ENCODE peak calls at places on chromosome X, in ten cellular contexts. One of them, this sample, is unnamed.

GRCh38 chrX:47198026-47198686 is 4.5 kb downstream of the UBA1 start:
- DNase-seq in NCI-H1105: no peak
- DNase-seq in AG08396: no peak
- DNase-seq in gastrocnemius medialis: no peak
- DNase-seq in hippocampal formation: no peak
- DNase-seq in CD8-positive, alpha-beta memory T cell: no peak
- DNase-seq in substantia nigra: no peak
- DNase-seq in AG10803: peak
- DNase-seq in nephron progenitor cell: no peak
- DNase-seq in stimulated activated CD4-positive, alpha-beta T cell treated with anti-CD3 and anti-CD28 coated beads, Interleukin-1b, Interleukin-23, amount 100 ng/mL, for 24 hours: no peak
- DNase-seq in this sample: no peak

GRCh38 chrX:32281853-32282252 is 929.5 kb downstream of the DMD start:
- DNase-seq in NCI-H1105: no peak
- DNase-seq in AG08396: no peak
- DNase-seq in gastrocnemius medialis: no peak
- DNase-seq in hippocampal formation: no peak
- DNase-seq in CD8-positive, alpha-beta memory T cell: no peak
- DNase-seq in substantia nigra: no peak
- DNase-seq in AG10803: no peak
- DNase-seq in nephron progenitor cell: no peak
- DNase-seq in stimulated activated CD4-positive, alpha-beta T cell treated with anti-CD3 and anti-CD28 coated beads, Interleukin-1b, Interleukin-23, amount 100 ng/mL, for 24 hours: no peak
- DNase-seq in this sample: no peak

GRCh38 chrX:153884136-153885076 is 1.6 kb downstream of the L1CAM start:
- DNase-seq in NCI-H1105: peak
- DNase-seq in AG08396: no peak
- DNase-seq in gastrocnemius medialis: no peak
- DNase-seq in hippocampal formation: no peak
- DNase-seq in CD8-positive, alpha-beta memory T cell: no peak
- DNase-seq in substantia nigra: no peak
- DNase-seq in AG10803: no peak
- DNase-seq in nephron progenitor cell: no peak
- DNase-seq in stimulated activated CD4-positive, alpha-beta T cell treated with anti-CD3 and anti-CD28 coated beads, Interleukin-1b, Interleukin-23, amount 100 ng/mL, for 24 hours: no peak
- DNase-seq in this sample: no peak

GRCh38 chrX:115337735-115338134 is 48.2 kb downstream of the LUZP4 start:
- DNase-seq in NCI-H1105: no peak
- DNase-seq in AG08396: peak
- DNase-seq in gastrocnemius medialis: no peak
- DNase-seq in hippocampal formation: no peak
- DNase-seq in CD8-positive, alpha-beta memory T cell: no peak
- DNase-seq in substantia nigra: no peak
- DNase-seq in AG10803: peak
- DNase-seq in nephron progenitor cell: no peak
- DNase-seq in stimulated activated CD4-positive, alpha-beta T cell treated with anti-CD3 and anti-CD28 coated beads, Interleukin-1b, Interleukin-23, amount 100 ng/mL, for 24 hours: no peak
- DNase-seq in this sample: no peak

GRCh38 chrX:123773258-123773978 is 40.6 kb upstream of the THOC2 start:
- DNase-seq in NCI-H1105: no peak
- DNase-seq in AG08396: no peak
- DNase-seq in gastrocnemius medialis: no peak
- DNase-seq in hippocampal formation: no peak
- DNase-seq in CD8-positive, alpha-beta memory T cell: no peak
- DNase-seq in substantia nigra: no peak
- DNase-seq in AG10803: peak
- DNase-seq in nephron progenitor cell: no peak
- DNase-seq in stimulated activated CD4-positive, alpha-beta T cell treated with anti-CD3 and anti-CD28 coated beads, Interleukin-1b, Interleukin-23, amount 100 ng/mL, for 24 hours: no peak
- DNase-seq in this sample: no peak

GRCh38 chrX:37871626-37872302 is 24.4 kb upstream of the DYNLT3 start:
- DNase-seq in NCI-H1105: no peak
- DNase-seq in AG08396: peak
- DNase-seq in gastrocnemius medialis: peak
- DNase-seq in hippocampal formation: no peak
- DNase-seq in CD8-positive, alpha-beta memory T cell: no peak
- DNase-seq in substantia nigra: no peak
- DNase-seq in AG10803: peak
- DNase-seq in nephron progenitor cell: no peak
- DNase-seq in stimulated activated CD4-positive, alpha-beta T cell treated with anti-CD3 and anti-CD28 coated beads, Interleukin-1b, Interleukin-23, amount 100 ng/mL, for 24 hours: no peak
- DNase-seq in this sample: no peak

GRCh38 chrX:46374371-46374770 is 170.8 kb downstream of the ZNF674 start:
- DNase-seq in NCI-H1105: no peak
- DNase-seq in AG08396: no peak
- DNase-seq in gastrocnemius medialis: no peak
- DNase-seq in hippocampal formation: no peak
- DNase-seq in CD8-positive, alpha-beta memory T cell: no peak
- DNase-seq in substantia nigra: no peak
- DNase-seq in AG10803: peak
- DNase-seq in nephron progenitor cell: no peak
- DNase-seq in stimulated activated CD4-positive, alpha-beta T cell treated with anti-CD3 and anti-CD28 coated beads, Interleukin-1b, Interleukin-23, amount 100 ng/mL, for 24 hours: no peak
- DNase-seq in this sample: no peak

GRCh38 chrX:15468036-15468435 is 25.1 kb downstream of the PIR start:
- DNase-seq in NCI-H1105: peak
- DNase-seq in AG08396: peak
- DNase-seq in gastrocnemius medialis: peak
- DNase-seq in hippocampal formation: peak
- DNase-seq in CD8-positive, alpha-beta memory T cell: no peak
- DNase-seq in substantia nigra: no peak
- DNase-seq in AG10803: peak
- DNase-seq in nephron progenitor cell: no peak
- DNase-seq in stimulated activated CD4-positive, alpha-beta T cell treated with anti-CD3 and anti-CD28 coated beads, Interleukin-1b, Interleukin-23, amount 100 ng/mL, for 24 hours: no peak
- DNase-seq in this sample: no peak

GRCh38 chrX:40449396-40449795 is 131.4 kb upstream of the ATP6AP2 start:
- DNase-seq in NCI-H1105: peak
- DNase-seq in AG08396: no peak
- DNase-seq in gastrocnemius medialis: no peak
- DNase-seq in hippocampal formation: no peak
- DNase-seq in CD8-positive, alpha-beta memory T cell: no peak
- DNase-seq in substantia nigra: no peak
- DNase-seq in AG10803: no peak
- DNase-seq in nephron progenitor cell: no peak
- DNase-seq in stimulated activated CD4-positive, alpha-beta T cell treated with anti-CD3 and anti-CD28 coated beads, Interleukin-1b, Interleukin-23, amount 100 ng/mL, for 24 hours: no peak
- DNase-seq in this sample: no peak

GRCh38 chrX:39705299-39705698 is 392.5 kb downstream of the BCOR start:
- DNase-seq in NCI-H1105: peak
- DNase-seq in AG08396: peak
- DNase-seq in gastrocnemius medialis: peak
- DNase-seq in hippocampal formation: no peak
- DNase-seq in CD8-positive, alpha-beta memory T cell: no peak
- DNase-seq in substantia nigra: no peak
- DNase-seq in AG10803: peak
- DNase-seq in nephron progenitor cell: no peak
- DNase-seq in stimulated activated CD4-positive, alpha-beta T cell treated with anti-CD3 and anti-CD28 coated beads, Interleukin-1b, Interleukin-23, amount 100 ng/mL, for 24 hours: no peak
- DNase-seq in this sample: no peak

GRCh38 chrX:103607385-103608304 is at the start of gene TCEAL3:
- DNase-seq in NCI-H1105: peak
- DNase-seq in AG08396: peak
- DNase-seq in gastrocnemius medialis: peak
- DNase-seq in hippocampal formation: peak
- DNase-seq in CD8-positive, alpha-beta memory T cell: peak
- DNase-seq in substantia nigra: peak
- DNase-seq in AG10803: peak
- DNase-seq in nephron progenitor cell: peak
- DNase-seq in stimulated activated CD4-positive, alpha-beta T cell treated with anti-CD3 and anti-CD28 coated beads, Interleukin-1b, Interleukin-23, amount 100 ng/mL, for 24 hours: no peak
- DNase-seq in this sample: no peak

GRCh38 chrX:55008571-55009358 is 8.6 kb downstream of the APEX2 start:
- DNase-seq in NCI-H1105: no peak
- DNase-seq in AG08396: no peak
- DNase-seq in gastrocnemius medialis: peak
- DNase-seq in hippocampal formation: no peak
- DNase-seq in CD8-positive, alpha-beta memory T cell: no peak
- DNase-seq in substantia nigra: no peak
- DNase-seq in AG10803: peak
- DNase-seq in nephron progenitor cell: no peak
- DNase-seq in stimulated activated CD4-positive, alpha-beta T cell treated with anti-CD3 and anti-CD28 coated beads, Interleukin-1b, Interleukin-23, amount 100 ng/mL, for 24 hours: no peak
- DNase-seq in this sample: no peak